ENCODE peak calls at places on chromosomes 16 and 17, in eight cellular contexts. N, R, C, T, F, M, G and S are unnamed samples.

GRCh38 chr17:60863892-60864673 is 186.4 kb downstream of the BCAS3 start:
- DNase-seq in N (no peak), R (no peak), C (peak), T (no peak), F (peak), M (no peak), G (no peak), S (no peak)

GRCh38 chr17:37054894-37055293 is 106.1 kb downstream of the AATF start:
- DNase-seq in N (no peak), R (no peak), C (no peak), T (no peak), F (no peak), M (no peak), G (no peak), S (no peak)

GRCh38 chr17:46917041-46917440 is 5.9 kb upstream of the GOSR2 start:
- DNase-seq in N (no peak), R (no peak), C (no peak), T (no peak), F (no peak), M (no peak), G (no peak), S (no peak)

GRCh38 chr16:86834451-86835035 is 256.2 kb downstream of the FOXL1 start:
- DNase-seq in N (no peak), R (peak), C (peak), T (no peak), F (peak), M (peak), G (peak), S (no peak)

GRCh38 chr16:82755570-82756282 is 129.0 kb downstream of the CDH13 start:
- DNase-seq in N (no peak), R (no peak), C (peak), T (no peak), F (no peak), M (no peak), G (no peak), S (no peak)

GRCh38 chr17:2170023-2170422 is 115.1 kb downstream of the HIC1 start:
- DNase-seq in N (no peak), R (no peak), C (peak), T (no peak), F (no peak), M (no peak), G (peak), S (no peak)

GRCh38 chr17:79837888-79838540 is 1.2 kb downstream of the CBX4 start:
- DNase-seq in N (no peak), R (no peak), C (peak), T (no peak), F (no peak), M (no peak), G (no peak), S (peak)

GRCh38 chr16:89621136-89621697 is 7.8 kb downstream of the DPEP1 start:
- DNase-seq in N (no peak), R (no peak), C (no peak), T (no peak), F (no peak), M (no peak), G (no peak), S (no peak)

GRCh38 chr17:78127240-78127887 is 1.2 kb downstream of the TMC6 start:
- DNase-seq in N (no peak), R (peak), C (no peak), T (peak), F (no peak), M (no peak), G (no peak), S (peak)

GRCh38 chr17:48013876-48014602 is 23.6 kb downstream of the COPZ2 start:
- DNase-seq in N (no peak), R (no peak), C (no peak), T (no peak), F (no peak), M (no peak), G (no peak), S (no peak)

GRCh38 chr16:49337814-49338350 is 35.7 kb upstream of the C16orf78 start:
- DNase-seq in N (no peak), R (no peak), C (no peak), T (no peak), F (no peak), M (no peak), G (no peak), S (no peak)

GRCh38 chr16:54414671-54415070 is 128.1 kb upstream of the IRX3 start:
- DNase-seq in N (no peak), R (no peak), C (no peak), T (no peak), F (no peak), M (no peak), G (no peak), S (no peak)

GRCh38 chr16:55542459-55543082 is 23.9 kb upstream of the CAPNS2 start:
- DNase-seq in N (no peak), R (no peak), C (peak), T (no peak), F (peak), M (no peak), G (no peak), S (no peak)

GRCh38 chr17:4938069-4938491 is 1.8 kb downstream of the SLC25A11 start:
- DNase-seq in N (no peak), R (no peak), C (no peak), T (no peak), F (no peak), M (no peak), G (no peak), S (no peak)

GRCh38 chr16:658679-659571 is 9.0 kb upstream of the RHOT2 start:
- DNase-seq in N (no peak), R (no peak), C (no peak), T (no peak), F (no peak), M (no peak), G (no peak), S (no peak)

GRCh38 chr16:592518-593306 is 2.8 kb downstream of the RAB40C start:
- DNase-seq in N (no peak), R (peak), C (no peak), T (no peak), F (no peak), M (no peak), G (peak), S (no peak)

GRCh38 chr17:50259484-50260324 is 14.6 kb upstream of the TMEM92 start:
- DNase-seq in N (no peak), R (no peak), C (no peak), T (no peak), F (no peak), M (no peak), G (peak), S (no peak)

GRCh38 chr16:2042171-2042570 is 5.5 kb downstream of the NTHL1 start:
- DNase-seq in N (no peak), R (no peak), C (no peak), T (no peak), F (no peak), M (no peak), G (no peak), S (no peak)

GRCh38 chr17:19672009-19672837 is 23.7 kb downstream of the ALDH3A2 start:
- DNase-seq in N (no peak), R (peak), C (no peak), T (no peak), F (peak), M (no peak), G (no peak), S (no peak)

GRCh38 chr16:3661311-3661710 is 6.8 kb downstream of the DNASE1 start:
- DNase-seq in N (no peak), R (no peak), C (no peak), T (no peak), F (no peak), M (no peak), G (no peak), S (no peak)

GRCh38 chr17:7560172-7561027 is 1.3 kb upstream of the SENP3 start:
- DNase-seq in N (no peak), R (peak), C (peak), T (no peak), F (peak), M (no peak), G (peak), S (peak)

GRCh38 chr17:9529033-9529748 is 46.4 kb downstream of the STX8 start:
- DNase-seq in N (no peak), R (no peak), C (peak), T (no peak), F (peak), M (peak), G (peak), S (no peak)

GRCh38 chr17:65914784-65915342 is 277.1 kb downstream of the CEP112 start:
- DNase-seq in N (no peak), R (no peak), C (peak), T (peak), F (no peak), M (no peak), G (no peak), S (no peak)

GRCh38 chr17:12877953-12878669 is 88.8 kb downstream of the ARHGAP44 start:
- DNase-seq in N (no peak), R (no peak), C (no peak), T (no peak), F (no peak), M (no peak), G (no peak), S (no peak)

GRCh38 chr16:67150058-67150832 is 553 bp downstream of the B3GNT9 start:
- DNase-seq in N (no peak), R (peak), C (peak), T (no peak), F (peak), M (peak), G (no peak), S (no peak)

GRCh38 chr16:87470332-87470731 is 22.5 kb downstream of the ZCCHC14 start:
- DNase-seq in N (no peak), R (no peak), C (no peak), T (no peak), F (no peak), M (no peak), G (no peak), S (no peak)

GRCh38 chr17:20986767-20987510 is 55.9 kb downstream of the USP22 start:
- DNase-seq in N (no peak), R (no peak), C (no peak), T (no peak), F (no peak), M (no peak), G (no peak), S (no peak)

GRCh38 chr17:44334315-44335181 is 9.9 kb upstream of the SLC25A39 start:
- DNase-seq in N (no peak), R (no peak), C (no peak), T (no peak), F (no peak), M (no peak), G (no peak), S (no peak)